ENCODE peak calls at places on chromosomes 7 and 10, in seven cellular contexts. Q, M, W, A, T, O and U are unnamed samples.

GRCh38 chr10:86950349-86950748 is 7.1 kb downstream of the MMRN2 start:
- DNase-seq in Q (no peak), M (no peak), W (no peak), A (no peak), T (no peak), O (no peak), U (no peak)

GRCh38 chr7:20834656-20835055 is 48.0 kb upstream of the SP8 start:
- DNase-seq in Q (no peak), M (no peak), W (no peak), A (peak; percentile 31), T (peak; percentile 9), O (no peak), U (no peak)

GRCh38 chr10:13634207-13634606 is 47.4 kb downstream of the PRPF18 start:
- DNase-seq in Q (no peak), M (no peak), W (no peak), A (no peak), T (no peak), O (no peak), U (no peak)

GRCh38 chr7:155762639-155763038 is 49.6 kb downstream of the SHH start:
- DNase-seq in Q (no peak), M (no peak), W (no peak), A (no peak), T (no peak), O (no peak), U (no peak)

GRCh38 chr10:116980041-116980440 is 24.9 kb downstream of the SHTN1 start:
- DNase-seq in Q (no peak), M (no peak), W (no peak), A (no peak), T (no peak), O (no peak), U (no peak)

GRCh38 chr7:85184599-85185354 is 2.1 kb downstream of the SEMA3D start:
- DNase-seq in Q (no peak), M (no peak), W (peak; percentile 34), A (no peak), T (no peak), O (peak; percentile 24), U (no peak)

GRCh38 chr7:106053109-106053508 is 59.0 kb downstream of the SYPL1 start:
- DNase-seq in Q (no peak), M (no peak), W (no peak), A (no peak), T (no peak), O (no peak), U (no peak)

GRCh38 chr7:88500146-88500545 is 193.5 kb upstream of the STEAP4 start:
- DNase-seq in Q (no peak), M (no peak), W (no peak), A (no peak), T (no peak), O (no peak), U (no peak)

GRCh38 chr7:73526892-73527821 is 5.1 kb upstream of the BAZ1B start:
- DNase-seq in Q (no peak), M (peak; percentile 6), W (no peak), A (peak; percentile 34), T (no peak), O (no peak), U (no peak)